ENCODE peak calls at places on chromosomes 5 and 9, in five cellular contexts. U is cardiac fibroblast, K is hepatocyte, M is GM23338, X is AG09319. O is an unnamed sample.

GRCh38 chr5:150429410-150429873 is 16.7 kb upstream of the CD74 start:
- DNase-seq in M (no peak), K (no peak), U (no peak), X (no peak), O (no peak)

GRCh38 chr5:32642276-32643002 is 57.1 kb downstream of the SUB1 start:
- DNase-seq in K (no peak), M (no peak), X (no peak), U (peak), O (no peak)

GRCh38 chr5:100824635-100825034 is 78.4 kb downstream of the ST8SIA4 start:
- DNase-seq in X (no peak), U (no peak), M (no peak), K (no peak), O (no peak)

GRCh38 chr5:138643040-138643791 is 68.0 kb upstream of the HSPA9 start:
- DNase-seq in U (no peak), M (no peak), K (no peak), X (no peak), O (no peak)

GRCh38 chr9:120662513-120662912 is 51.8 kb downstream of the MEGF9 start:
- DNase-seq in M (no peak), X (no peak), K (no peak), U (no peak), O (no peak)

GRCh38 chr5:140041099-140041491 is 2.0 kb downstream of the NRG2 start:
- DNase-seq in K (no peak), X (no peak), U (peak), M (no peak), O (no peak)

GRCh38 chr9:72695365-72695764 is 174.0 kb downstream of the TMC1 start:
- DNase-seq in U (no peak), K (no peak), X (no peak), M (peak), O (no peak)

GRCh38 chr5:180099733-180100611 is 28.4 kb upstream of the RNF130 start:
- DNase-seq in X (no peak), M (no peak), K (no peak), U (no peak), O (no peak)

GRCh38 chr5:31232273-31232888 is 38.9 kb downstream of the CDH6 start:
- DNase-seq in X (peak), M (peak), U (peak), K (peak), O (peak)

GRCh38 chr9:88464851-88465250 is 70.1 kb upstream of the NXNL2 start:
- DNase-seq in X (no peak), U (peak), K (no peak), M (no peak), O (no peak)

GRCh38 chr5:160230686-160231527 is 1.6 kb downstream of the FABP6 start:
- DNase-seq in K (no peak), U (peak), M (no peak), X (peak), O (peak)

GRCh38 chr9:99092643-99093491 is 12.0 kb upstream of the TGFBR1 start:
- DNase-seq in M (no peak), K (no peak), X (no peak), U (no peak), O (no peak)

GRCh38 chr9:107410045-107410819 is 79.3 kb downstream of the KLF4 start:
- DNase-seq in M (no peak), U (no peak), K (no peak), X (no peak), O (no peak)

GRCh38 chr9:35193762-35194161 is 32.0 kb downstream of the UNC13B start:
- DNase-seq in U (peak), M (peak), X (no peak), K (no peak), O (no peak)

GRCh38 chr5:95285406-95285761 is 490 bp upstream of the MCTP1 start:
- DNase-seq in U (peak), M (peak), K (no peak), X (no peak), O (no peak)

GRCh38 chr9:129058965-129059795 is 21.7 kb upstream of the DOLPP1 start:
- DNase-seq in X (no peak), K (no peak), M (no peak), U (peak), O (no peak)

GRCh38 chr9:137053944-137054931 is at the start of gene ENTPD2:
- DNase-seq in X (no peak), M (peak), U (no peak), K (peak), O (peak)

GRCh38 chr5:160835376-160835775 is 16.6 kb downstream of the ATP10B start:
- DNase-seq in X (no peak), U (no peak), K (no peak), M (no peak), O (no peak)

GRCh38 chr5:177444106-177445051 is 2.2 kb upstream of the PRR7 start:
- DNase-seq in U (no peak), M (no peak), K (no peak), X (no peak), O (no peak)

GRCh38 chr9:124818431-124819281 is 34.6 kb upstream of the WDR38 start:
- DNase-seq in X (no peak), U (no peak), K (peak), M (peak), O (peak)

GRCh38 chr5:10600629-10601245 is 36.9 kb downstream of the ANKRD33B start:
- DNase-seq in X (no peak), K (no peak), M (no peak), U (no peak), O (no peak)

GRCh38 chr9:131875828-131876485 is 136.1 kb upstream of the RAPGEF1 start:
- DNase-seq in X (no peak), K (no peak), M (no peak), U (peak), O (no peak)

GRCh38 chr5:145968970-145969713 is 32.8 kb downstream of the SH3RF2 start:
- DNase-seq in X (no peak), K (no peak), M (no peak), U (no peak), O (no peak)

GRCh38 chr9:126108240-126108639 is 218.4 kb upstream of the MVB12B start:
- DNase-seq in U (peak), M (peak), X (no peak), K (peak), O (no peak)

GRCh38 chr9:75844321-75844720 is 46.2 kb upstream of the PCSK5 start:
- DNase-seq in M (no peak), U (no peak), X (no peak), K (no peak), O (no peak)

DNA sequence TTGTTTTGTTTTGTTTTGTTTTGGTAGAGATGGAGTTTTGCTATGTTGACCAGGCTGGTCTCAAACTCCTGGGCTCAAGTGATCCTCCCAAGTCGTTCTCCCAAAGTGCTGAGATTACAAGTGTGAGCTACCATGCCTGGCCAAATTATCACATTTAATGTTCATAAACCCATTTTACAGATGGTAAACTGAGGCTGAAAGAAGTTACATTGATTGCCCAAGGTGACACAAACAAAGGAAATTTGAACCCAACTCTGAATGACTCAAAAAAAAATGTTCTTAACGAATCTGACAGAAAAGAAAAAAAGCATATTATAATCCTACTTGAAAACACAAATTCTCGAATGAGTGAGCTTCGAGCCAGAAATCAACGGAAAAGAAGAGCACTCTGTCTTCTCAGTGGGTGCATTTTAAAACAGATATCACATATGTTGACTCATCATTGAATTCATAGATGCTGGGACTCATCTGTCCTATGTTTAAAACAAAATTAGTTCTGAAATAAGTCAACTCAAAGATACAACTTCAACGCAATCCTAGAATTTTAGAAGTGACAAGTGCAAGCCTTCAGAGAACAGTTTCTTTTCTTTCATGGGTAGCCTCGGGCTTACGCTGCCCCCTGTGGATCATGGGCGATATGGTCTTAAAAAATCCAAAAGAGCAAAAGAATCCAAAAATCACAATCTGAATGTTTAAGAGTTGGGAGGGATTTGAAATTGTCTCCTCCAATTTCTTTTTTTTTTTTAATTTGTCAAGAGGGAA is 28.4 kb downstream of the TIMD4 start:
- DNase-seq in K (peak), M (peak), X (no peak), U (no peak), O (peak)
- TF ChIP-seq CTCF in K (peak), M (peak), X (peak), U (no peak), O (peak)

DNA sequence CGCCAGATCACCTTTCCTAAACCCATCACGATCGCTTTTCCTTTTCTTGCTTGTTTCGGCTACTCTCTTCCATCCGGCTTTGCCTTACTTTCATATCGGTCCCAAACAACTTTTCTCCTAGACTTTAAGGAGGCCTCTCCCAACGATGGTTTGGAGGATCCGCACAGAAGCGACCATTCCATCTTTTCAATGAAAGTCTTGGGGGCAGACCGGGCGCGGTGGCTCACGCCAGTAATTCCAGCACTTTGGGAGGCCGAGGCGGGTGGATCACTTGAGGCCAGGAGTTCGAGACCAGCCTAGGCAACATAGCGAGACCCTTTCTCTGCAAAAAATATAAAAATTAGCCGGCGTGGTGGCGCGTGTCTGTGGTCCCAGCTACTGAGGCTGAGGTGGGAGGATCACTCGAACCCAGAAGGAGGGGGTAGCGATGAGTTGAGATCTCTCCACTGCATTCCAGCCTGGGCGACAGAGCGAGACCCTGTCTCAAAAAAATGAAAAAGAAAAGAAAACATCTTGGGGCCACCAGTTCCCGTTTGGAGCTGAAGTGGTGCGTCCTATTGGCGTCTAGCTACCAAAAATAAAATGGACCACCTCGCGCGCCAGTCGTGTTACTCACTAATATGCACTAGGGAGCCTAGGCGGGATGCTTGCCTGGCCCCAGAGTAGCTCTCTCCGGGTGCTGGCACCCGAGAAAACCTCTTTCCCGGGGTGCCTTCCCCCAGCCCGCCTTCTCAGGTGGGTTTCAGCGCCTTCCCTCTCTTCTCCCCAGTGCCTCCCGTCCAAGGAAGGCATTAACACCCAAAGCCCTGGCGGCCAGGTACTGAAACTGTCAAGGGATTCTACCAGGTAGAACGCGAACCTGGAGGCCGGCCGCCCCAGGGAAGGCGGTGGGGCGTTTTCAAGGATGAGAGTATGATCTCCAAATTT is 800 bp upstream of the AP3B1 start:
- DNase-seq in K (peak), M (peak), U (peak), X (no peak), O (peak)
- TF ChIP-seq CTCF in K (peak), M (peak), U (peak), X (peak), O (peak)

GRCh38 chr9:81685763-81686613 is 3.4 kb downstream of the TLE1 start:
- DNase-seq in M (no peak), X (no peak), U (peak), K (peak), O (no peak)
- TF ChIP-seq CTCF in M (no peak), X (peak), U (peak), K (peak), O (no peak)

GRCh38 chr9:21994526-21994995 is at the start of gene CDKN2B-AS1:
- DNase-seq in M (peak), K (peak), U (peak), X (no peak), O (peak)
- TF ChIP-seq CTCF in M (no peak), K (no peak), U (peak), X (peak), O (no peak)

DNA sequence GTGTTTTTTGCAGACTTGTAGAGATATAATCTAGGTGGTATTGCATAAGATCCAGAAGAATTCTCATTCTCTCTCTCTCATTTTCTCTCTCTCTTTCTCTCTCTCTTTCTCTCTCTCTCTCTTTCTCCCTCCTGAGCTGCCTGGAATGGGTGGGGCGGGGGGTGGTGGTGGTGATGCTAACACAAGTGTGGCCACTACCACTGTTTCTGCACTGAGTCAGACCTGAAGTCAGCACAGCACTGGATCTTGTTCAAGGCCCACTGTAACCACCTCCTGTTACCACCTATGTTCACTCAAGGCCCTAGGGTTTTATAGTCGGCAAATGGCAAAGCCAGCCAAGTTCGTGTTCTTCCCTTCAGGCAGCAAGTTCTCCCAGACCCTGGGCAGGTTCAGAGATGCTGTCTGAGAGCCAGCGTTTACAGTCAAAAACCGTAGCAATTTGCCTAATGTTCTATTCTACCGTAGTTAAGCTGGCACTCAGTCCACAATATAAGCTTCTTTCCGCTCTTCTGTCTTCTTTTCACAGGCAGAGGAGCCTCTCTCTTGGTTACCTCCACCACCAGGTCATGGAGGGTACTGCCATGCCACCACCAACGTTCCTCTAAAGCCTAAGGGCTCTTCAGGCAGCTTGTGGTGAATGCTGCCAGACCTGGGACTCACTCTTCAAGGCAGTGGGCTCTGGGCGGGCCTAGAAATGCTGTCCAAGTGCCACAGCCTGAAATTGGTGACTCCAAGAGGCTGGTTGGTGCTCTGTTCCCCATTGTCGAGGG is 235.7 kb upstream of the PRR16 start:
- DNase-seq in K (no peak), X (no peak), U (peak), M (peak), O (no peak)
- TF ChIP-seq CTCF in K (no peak), X (no peak), U (peak), M (peak), O (peak)

O was measured in Calu3.